ENCODE peak calls at places on chromosomes 5 and 9, in seven cellular contexts. J, T, K, X, I, R and P are unnamed samples.

GRCh38 chr9:128805661-128806060 is 12.6 kb upstream of the ENDOG start:
- DNase-seq in K (no peak), X (no peak), J (no peak), T (no peak), I (no peak), R (no peak), P (no peak)

GRCh38 chr5:97657239-97657638 is 474.2 kb upstream of the RIOK2 start:
- DNase-seq in X (no peak), I (no peak), K (no peak), R (no peak), J (no peak), T (no peak), P (no peak)

GRCh38 chr5:8848997-8849585 is 696.8 kb downstream of the SEMA5A start:
- DNase-seq in J (no peak), I (no peak), X (no peak), R (peak), T (no peak), K (no peak), P (no peak)

GRCh38 chr5:56357426-56357825 is 124.3 kb upstream of the ANKRD55 start:
- DNase-seq in I (no peak), K (no peak), X (no peak), J (no peak), T (no peak), R (no peak), P (no peak)

GRCh38 chr5:55902696-55903095 is 51.5 kb downstream of the IL31RA start:
- DNase-seq in X (no peak), J (no peak), R (no peak), T (no peak), I (no peak), K (no peak), P (no peak)

GRCh38 chr9:116870566-116870965 is 183.5 kb downstream of the TRIM32 start:
- DNase-seq in I (no peak), T (no peak), K (no peak), X (no peak), J (peak), R (no peak), P (no peak)

GRCh38 chr5:172149073-172149472 is 39.0 kb downstream of the STK10 start:
- DNase-seq in T (no peak), R (peak), X (no peak), I (no peak), K (no peak), J (no peak), P (no peak)

GRCh38 chr5:6545770-6546690 is 86.8 kb downstream of the NSUN2 start:
- DNase-seq in J (no peak), T (no peak), K (no peak), R (no peak), X (no peak), I (no peak), P (no peak)

GRCh38 chr9:93684806-93685553 is 108.6 kb downstream of the PHF2 start:
- DNase-seq in X (no peak), K (no peak), I (no peak), J (peak), R (no peak), T (no peak), P (no peak)

GRCh38 chr9:115263731-115264130 is 145.8 kb upstream of the TNC start:
- DNase-seq in K (no peak), I (no peak), R (no peak), J (no peak), X (no peak), T (no peak), P (no peak)

GRCh38 chr9:125472926-125473701 is 211.5 kb downstream of the GAPVD1 start:
- DNase-seq in R (peak), K (no peak), J (no peak), T (no peak), X (no peak), I (no peak), P (no peak)

GRCh38 chr9:116417464-116417863 is 263.9 kb downstream of the PAPPA start:
- DNase-seq in T (no peak), R (no peak), X (no peak), K (no peak), I (no peak), J (no peak), P (no peak)

GRCh38 chr5:51380603-51381207 is 2.5 kb upstream of the ISL1 start:
- DNase-seq in K (no peak), X (no peak), R (peak), T (no peak), I (no peak), J (no peak), P (no peak)

GRCh38 chr5:135740475-135740874 is 94.0 kb upstream of the SLC25A48 start:
- DNase-seq in I (no peak), T (no peak), K (no peak), R (no peak), X (no peak), J (no peak), P (no peak)

GRCh38 chr9:91378695-91379127 is 17.0 kb upstream of the AUH start:
- DNase-seq in R (peak), T (no peak), J (no peak), I (no peak), K (no peak), X (no peak), P (no peak)

GRCh38 chr9:86072393-86073016 is 26.9 kb downstream of the GOLM1 start:
- DNase-seq in X (no peak), K (no peak), T (no peak), I (no peak), J (no peak), R (peak), P (no peak)

GRCh38 chr5:64285188-64286130 is 119.8 kb downstream of the RNF180 start:
- DNase-seq in R (no peak), J (no peak), X (no peak), I (no peak), T (no peak), K (no peak), P (no peak)

GRCh38 chr9:110619831-110620230 is 40.3 kb upstream of the SVEP1 start:
- DNase-seq in X (no peak), R (peak), I (no peak), J (no peak), T (no peak), K (no peak), P (no peak)

GRCh38 chr9:89418882-89419641 is 78.9 kb downstream of the SEMA4D start:
- DNase-seq in J (no peak), T (no peak), R (no peak), K (no peak), I (peak), X (no peak), P (no peak)

GRCh38 chr9:87684627-87685204 is 41.2 kb upstream of the CTSL start:
- DNase-seq in J (no peak), K (no peak), X (peak), R (peak), I (no peak), T (peak), P (no peak)

GRCh38 chr5:82886911-82887310 is 190.3 kb downstream of the TMEM167A start:
- DNase-seq in J (no peak), T (no peak), X (no peak), R (no peak), K (no peak), I (no peak), P (no peak)

GRCh38 chr9:115882911-115883310 is 270.7 kb upstream of the PAPPA start:
- DNase-seq in I (no peak), T (no peak), J (no peak), X (no peak), R (peak), K (no peak), P (no peak)

GRCh38 chr9:22514866-22515265 is 68.2 kb downstream of the DMRTA1 start:
- DNase-seq in R (no peak), K (no peak), J (no peak), X (no peak), I (no peak), T (no peak), P (no peak)